ENCODE peak calls at places on chromosomes 6 and 20, in ten cellular contexts. D, N, V, J, K, T, R, S, Y and P are unnamed samples.

GRCh38 chr20:38146628-38147027 is 18.4 kb downstream of the TGM2 start:
- DNase-seq in R (no peak), S (peak), V (no peak), J (no peak), T (no peak), Y (no peak), N (no peak), K (no peak), D (no peak), P (no peak)

GRCh38 chr6:44381739-44382138 is 5.8 kb upstream of the CDC5L start:
- DNase-seq in K (no peak), Y (no peak), V (no peak), D (no peak), N (peak), S (no peak), R (no peak), T (no peak), J (peak), P (no peak)

GRCh38 chr6:50791900-50792508 is 26.7 kb upstream of the TFAP2B start:
- DNase-seq in N (peak), S (no peak), J (no peak), D (no peak), K (peak), T (no peak), Y (no peak), V (no peak), R (peak), P (peak)

GRCh38 chr6:104908031-104908430 is 48.3 kb upstream of the HACE1 start:
- DNase-seq in S (no peak), D (no peak), T (no peak), N (peak), Y (no peak), K (peak), R (no peak), V (no peak), J (no peak), P (no peak)

GRCh38 chr6:145532361-145532760 is 203.0 kb downstream of the EPM2A start:
- DNase-seq in N (no peak), D (no peak), V (no peak), Y (no peak), T (no peak), J (no peak), K (no peak), R (no peak), S (no peak), P (no peak)

GRCh38 chr6:6875818-6876470 is 231.8 kb upstream of the RREB1 start:
- DNase-seq in R (peak), T (no peak), K (peak), Y (no peak), S (no peak), J (no peak), V (peak), N (peak), D (no peak), P (peak)

GRCh38 chr20:51800769-51801219 is 1.5 kb downstream of the SALL4 start:
- DNase-seq in D (no peak), T (peak), V (no peak), K (peak), Y (no peak), R (peak), N (peak), S (no peak), J (no peak), P (no peak)

GRCh38 chr6:12008366-12009179 is 3.5 kb upstream of the HIVEP1 start:
- DNase-seq in D (peak), R (peak), J (peak), T (peak), N (peak), Y (peak), K (peak), V (no peak), S (peak), P (no peak)

GRCh38 chr6:110013396-110013795 is 35.3 kb downstream of the GPR6 start:
- DNase-seq in N (no peak), Y (no peak), V (no peak), J (no peak), R (no peak), S (no peak), K (no peak), T (no peak), D (no peak), P (no peak)

GRCh38 chr20:19222520-19223040 is 10.1 kb downstream of the SLC24A3 start:
- DNase-seq in K (no peak), T (no peak), N (no peak), R (no peak), S (no peak), J (no peak), D (no peak), Y (no peak), V (no peak), P (no peak)

GRCh38 chr20:47730744-47731143 is 54.5 kb downstream of the SULF2 start:
- DNase-seq in S (no peak), T (no peak), D (no peak), K (no peak), N (no peak), R (no peak), Y (no peak), J (no peak), V (no peak), P (no peak)

GRCh38 chr6:7921582-7922199 is 11.1 kb upstream of the TXNDC5 start:
- DNase-seq in Y (no peak), N (no peak), T (no peak), J (no peak), R (no peak), D (no peak), S (no peak), K (no peak), V (no peak), P (no peak)

GRCh38 chr6:7920425-7920824 is 9.8 kb upstream of the TXNDC5 start:
- DNase-seq in Y (no peak), J (no peak), D (no peak), V (no peak), N (no peak), S (no peak), R (no peak), T (no peak), K (peak), P (no peak)

GRCh38 chr6:7922596-7922995 is 12.0 kb upstream of the TXNDC5 start:
- DNase-seq in N (peak), J (no peak), R (peak), V (no peak), T (no peak), D (no peak), Y (no peak), K (peak), S (no peak), P (no peak)

GRCh38 chr6:7919871-7920270 is 9.3 kb upstream of the TXNDC5 start:
- DNase-seq in S (no peak), N (peak), D (no peak), J (no peak), R (peak), Y (no peak), K (peak), V (no peak), T (no peak), P (peak)

GRCh38 chr6:7921071-7921470 is 10.5 kb upstream of the TXNDC5 start:
- DNase-seq in S (no peak), J (no peak), K (no peak), T (no peak), D (no peak), V (no peak), Y (no peak), N (no peak), R (no peak), P (no peak)
- H3K4me3 ChIP-seq in S (no peak), J (no peak), K (no peak), T (no peak), D (no peak), V (no peak), Y (no peak), N (no peak), R (no peak), P (no peak)

GRCh38 chr6:48110436-48111142 is 408 bp downstream of the PTCHD4 start:
- DNase-seq in V (no peak), J (no peak), R (peak), T (no peak), S (no peak), D (no peak), Y (no peak), N (no peak), K (no peak), P (no peak)

GRCh38 chr6:48109902-48110301 is 1.1 kb downstream of the PTCHD4 start:
- DNase-seq in S (no peak), N (no peak), V (no peak), J (no peak), T (no peak), Y (no peak), D (no peak), R (peak), K (peak), P (no peak)

GRCh38 chr6:48111143-48111506 is at the start of gene PTCHD4:
- DNase-seq in T (no peak), S (no peak), V (peak), N (peak), J (no peak), R (peak), K (peak), D (no peak), Y (peak), P (peak)

GRCh38 chr6:48113130-48113529 is 2.1 kb upstream of the PTCHD4 start:
- DNase-seq in K (no peak), J (no peak), N (no peak), T (no peak), R (no peak), Y (no peak), S (no peak), V (no peak), D (no peak), P (no peak)

DNA sequence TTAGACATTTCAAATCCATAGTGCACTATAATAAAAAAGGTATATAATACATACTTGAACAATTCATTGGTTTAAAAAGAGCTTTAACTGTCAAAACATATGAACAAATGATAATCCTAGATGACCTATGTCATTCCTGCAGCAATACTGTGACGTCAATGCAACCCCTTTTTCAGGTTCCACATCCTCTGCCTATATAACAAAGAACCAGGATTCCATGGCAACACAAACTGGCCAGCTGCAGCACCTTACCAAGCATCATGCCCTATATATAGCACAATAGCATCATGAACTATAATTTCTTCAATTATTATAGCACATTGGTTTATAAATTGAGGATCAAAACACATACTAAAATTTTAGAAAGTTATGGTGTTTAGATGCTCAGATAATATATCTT is 578 bp upstream of the PTCHD4 start:
- DNase-seq in V (no peak), T (no peak), S (no peak), R (peak), J (no peak), D (no peak), K (no peak), Y (no peak), N (no peak), P (no peak)
- H3K4me3 ChIP-seq in V (no peak), T (no peak), S (no peak), R (no peak), J (no peak), D (no peak), K (no peak), Y (peak), N (no peak), P (no peak)

DNA sequence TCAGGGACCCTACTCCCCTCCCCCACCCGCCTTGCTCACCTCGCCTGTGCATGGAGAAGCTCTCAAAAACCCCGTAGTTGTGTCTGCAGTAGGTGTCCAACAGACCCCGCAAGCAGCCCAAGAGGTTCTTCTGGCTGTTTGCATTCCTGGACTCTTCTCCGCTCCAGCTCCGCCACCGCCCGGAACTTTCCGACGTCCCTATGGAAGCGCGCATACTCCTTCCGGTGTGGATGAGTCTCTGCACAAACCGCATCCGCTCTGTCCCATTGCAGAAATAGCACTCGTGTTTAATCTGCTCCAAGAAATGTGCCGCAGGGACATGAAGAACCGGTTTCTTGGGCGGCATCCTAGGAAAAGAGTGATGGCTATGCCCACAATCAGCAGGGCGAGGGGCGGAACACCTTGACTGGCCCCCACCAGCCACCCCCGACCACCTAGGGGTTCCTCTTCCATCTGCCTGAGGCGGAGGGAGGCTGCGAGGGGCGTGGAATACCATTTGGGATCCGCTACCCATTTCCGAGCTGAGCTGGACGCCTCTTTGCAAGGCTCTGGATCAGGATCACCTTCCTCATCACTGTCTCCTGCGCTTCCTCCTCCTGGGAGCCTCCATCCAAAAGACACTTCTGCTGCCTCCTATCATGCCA is 20.2 kb downstream of the HLA-DRA start:
- DNase-seq in S (no peak), Y (no peak), R (no peak), V (no peak), D (no peak), K (peak), N (peak), J (no peak), T (no peak), P (no peak)
- H3K4me3 ChIP-seq in S (no peak), Y (peak), R (no peak), V (no peak), D (peak), K (peak), N (no peak), J (peak), T (peak), P (peak)

GRCh38 chr6:16713597-16713996 is 47.7 kb downstream of the ATXN1 start:
- DNase-seq in J (no peak), N (no peak), T (no peak), R (peak), Y (no peak), S (no peak), D (no peak), K (no peak), V (no peak), P (no peak)

GRCh38 chr6:16711551-16712249 is 49.6 kb downstream of the ATXN1 start:
- DNase-seq in N (peak), V (no peak), D (no peak), J (no peak), R (no peak), K (peak), Y (no peak), S (no peak), T (no peak), P (no peak)

GRCh38 chr6:16716450-16716858 is 44.8 kb downstream of the ATXN1 start:
- DNase-seq in T (no peak), S (no peak), N (no peak), R (no peak), V (no peak), D (no peak), Y (no peak), J (no peak), K (no peak), P (no peak)

GRCh38 chr6:16712250-16712930 is 48.9 kb downstream of the ATXN1 start:
- DNase-seq in V (no peak), J (no peak), T (no peak), R (no peak), S (no peak), K (no peak), N (no peak), D (no peak), Y (no peak), P (no peak)

DNA sequence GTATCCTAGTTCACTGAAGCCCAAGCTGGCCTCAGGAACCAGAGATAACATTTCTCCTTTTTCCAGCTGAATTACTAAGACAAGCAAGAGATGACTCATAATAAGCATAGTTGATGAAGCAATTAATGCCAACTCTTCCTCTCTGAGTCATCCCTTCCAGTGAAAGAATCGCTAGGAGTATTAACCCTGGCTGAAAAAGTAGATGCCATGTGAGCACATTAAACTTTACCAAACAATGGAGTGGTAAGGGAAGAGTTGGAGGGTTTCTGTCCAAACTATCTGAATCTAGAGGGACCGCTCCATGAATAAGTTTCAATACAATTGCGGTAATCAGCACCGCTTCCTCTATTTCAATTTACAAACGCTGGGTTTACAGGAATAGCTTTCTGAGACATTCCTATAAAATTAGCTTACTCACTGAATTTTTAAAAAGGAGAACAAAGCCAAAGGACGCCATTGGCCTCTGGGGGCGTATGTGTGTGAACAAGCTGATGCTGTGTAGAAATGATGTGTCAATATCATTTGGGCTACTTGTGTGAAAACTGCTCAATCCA is 48.3 kb downstream of the ATXN1 start:
- DNase-seq in D (no peak), V (peak), J (peak), K (peak), N (peak), T (no peak), Y (peak), S (no peak), R (peak), P (peak)
- H3K4me3 ChIP-seq in D (peak), V (peak), J (peak), K (peak), N (peak), T (no peak), Y (no peak), S (peak), R (no peak), P (no peak)